ENCODE peak calls at places on chromosome 21, in five cellular contexts. One of them, this sample, is unnamed.

GRCh38 chr21:44783023-44783696 is 18.5 kb downstream of the UBE2G2 start:
- DNase-seq in NCI-H345: no peak
- DNase-seq in stomach: no peak
- DNase-seq in IMR-90: no peak
- DNase-seq in KBM-7: no peak
- DNase-seq in this sample: no peak

GRCh38 chr21:45497846-45498645 is 44.2 kb downstream of the SLC19A1 start:
- DNase-seq in KBM-7: no peak
- DNase-seq in IMR-90: no peak
- DNase-seq in stomach: no peak
- DNase-seq in NCI-H345: no peak
- DNase-seq in this sample: peak; percentile 51

GRCh38 chr21:46661211-46661625 is 25.7 kb downstream of the PRMT2 start:
- DNase-seq in IMR-90: peak; percentile 82
- DNase-seq in NCI-H345: no peak
- DNase-seq in KBM-7: no peak
- DNase-seq in stomach: peak; percentile 40
- DNase-seq in this sample: peak; percentile 85

GRCh38 chr21:26920055-26920454 is 46.8 kb downstream of the ADAMTS5 start:
- DNase-seq in IMR-90: peak; percentile 53
- DNase-seq in NCI-H345: no peak
- DNase-seq in KBM-7: no peak
- DNase-seq in stomach: no peak
- DNase-seq in this sample: no peak

GRCh38 chr21:30044447-30045064 is 104.8 kb upstream of the GRIK1 start:
- DNase-seq in NCI-H345: peak; percentile 10
- DNase-seq in stomach: no peak
- DNase-seq in KBM-7: peak; percentile 23
- DNase-seq in IMR-90: peak; percentile 7
- DNase-seq in this sample: no peak

GRCh38 chr21:44992608-44993031 is 52.8 kb downstream of the SLX9 start:
- DNase-seq in KBM-7: no peak
- DNase-seq in IMR-90: no peak
- DNase-seq in NCI-H345: no peak
- DNase-seq in stomach: no peak
- DNase-seq in this sample: peak; percentile 63

GRCh38 chr21:35072960-35073359 is 23.9 kb upstream of the RUNX1 start:
- DNase-seq in stomach: no peak
- DNase-seq in IMR-90: peak; percentile 77
- DNase-seq in NCI-H345: no peak
- DNase-seq in KBM-7: no peak
- DNase-seq in this sample: no peak

GRCh38 chr21:26138615-26139257 is 31.8 kb downstream of the APP start:
- DNase-seq in NCI-H345: no peak
- DNase-seq in IMR-90: no peak
- DNase-seq in stomach: no peak
- DNase-seq in KBM-7: no peak
- DNase-seq in this sample: no peak

GRCh38 chr21:33268736-33269441 is 2.7 kb downstream of the IL10RB start:
- DNase-seq in KBM-7: no peak
- DNase-seq in IMR-90: no peak
- DNase-seq in NCI-H345: peak; percentile 87
- DNase-seq in stomach: peak; percentile 99
- DNase-seq in this sample: no peak

GRCh38 chr21:43727571-43728466 is 8.9 kb downstream of the PDXK start:
- DNase-seq in stomach: peak; percentile 70
- DNase-seq in NCI-H345: no peak
- DNase-seq in KBM-7: peak; percentile 49
- DNase-seq in IMR-90: peak; percentile 22
- DNase-seq in this sample: no peak

GRCh38 chr21:33947451-33948095 is 32.0 kb upstream of the ATP5PO start:
- DNase-seq in KBM-7: peak; percentile 87
- DNase-seq in NCI-H345: peak; percentile 79
- DNase-seq in stomach: peak; percentile 79
- DNase-seq in IMR-90: peak; percentile 98
- DNase-seq in this sample: peak; percentile 74

This sample was measured in Right ventricle myocardium inferior.